ENCODE peak calls at places on chromosomes 3 and 15, in seven cellular contexts. V, O, D, P, F, E and Q are unnamed samples.

GRCh38 chr3:158539414-158540014 is 31.5 kb upstream of the MLF1 start:
- DNase-seq in V (peak), O (no peak), D (no peak), P (peak), F (no peak), E (no peak), Q (no peak)

GRCh38 chr3:28117598-28117997 is 123.8 kb upstream of the CMC1 start:
- DNase-seq in V (no peak), O (no peak), D (no peak), P (no peak), F (no peak), E (no peak), Q (no peak)

GRCh38 chr15:27730878-27731277 is 368.2 kb downstream of the OCA2 start:
- DNase-seq in V (no peak), O (no peak), D (no peak), P (no peak), F (no peak), E (no peak), Q (no peak)

GRCh38 chr3:12658593-12659058 is 5.3 kb downstream of the RAF1 start:
- DNase-seq in V (no peak), O (no peak), D (no peak), P (peak), F (no peak), E (no peak), Q (no peak)

GRCh38 chr15:40301467-40302179 is 6.1 kb downstream of the PLCB2 start:
- DNase-seq in V (no peak), O (no peak), D (no peak), P (no peak), F (no peak), E (no peak), Q (no peak)

GRCh38 chr3:60935709-60936108 is 315.5 kb downstream of the FHIT start:
- DNase-seq in V (no peak), O (no peak), D (no peak), P (peak), F (no peak), E (no peak), Q (no peak)

GRCh38 chr3:14555835-14556234 is 15.7 kb upstream of the GRIP2 start:
- DNase-seq in V (peak), O (peak), D (no peak), P (no peak), F (no peak), E (no peak), Q (no peak)

GRCh38 chr15:57398336-57398735 is 22.0 kb downstream of the CGNL1 start:
- DNase-seq in V (no peak), O (no peak), D (no peak), P (no peak), F (no peak), E (no peak), Q (no peak)

GRCh38 chr3:72287941-72288340 is 503.0 kb upstream of the PROK2 start:
- DNase-seq in V (no peak), O (no peak), D (no peak), P (no peak), F (no peak), E (no peak), Q (no peak)

GRCh38 chr15:31489281-31489680 is 162.6 kb downstream of the KLF13 start:
- DNase-seq in V (no peak), O (no peak), D (no peak), P (no peak), F (no peak), E (peak), Q (peak)

GRCh38 chr15:100945006-100945405 is 25.8 kb downstream of the LRRK1 start:
- DNase-seq in V (no peak), O (no peak), D (no peak), P (no peak), F (no peak), E (no peak), Q (no peak)

GRCh38 chr3:42960781-42961180 is 18.3 kb upstream of the GASK1A start:
- DNase-seq in V (no peak), O (no peak), D (no peak), P (no peak), F (no peak), E (no peak), Q (no peak)

DNA sequence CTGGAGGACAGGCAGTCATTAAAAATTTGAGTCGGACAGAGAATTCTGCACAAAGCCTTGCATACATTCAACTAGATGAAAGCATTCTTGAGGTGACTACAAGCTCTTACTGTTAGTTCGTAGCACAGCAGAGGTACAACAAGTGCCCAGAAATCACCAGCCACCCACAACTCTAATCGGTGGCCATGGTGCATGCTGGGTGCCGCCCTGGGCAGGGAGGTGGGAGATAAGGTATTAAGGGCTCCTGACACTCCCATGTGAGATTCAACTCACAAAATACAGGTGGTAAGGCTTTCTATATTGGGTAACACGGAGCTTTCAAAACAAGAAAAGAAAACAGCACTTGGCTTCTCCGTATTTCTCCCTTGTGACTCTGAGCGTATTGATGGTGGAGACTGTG is 66.0 kb downstream of the MEIS2 start:
- DNase-seq in V (no peak), O (no peak), D (no peak), P (no peak), F (no peak), E (no peak), Q (no peak)
- H3K27ac ChIP-seq in V (no peak), O (no peak), D (no peak), P (no peak), F (peak), E (no peak), Q (no peak)

GRCh38 chr3:113819866-113820265 is 18.7 kb upstream of the GRAMD1C start:
- DNase-seq in V (no peak), O (no peak), D (no peak), P (no peak), F (no peak), E (no peak), Q (no peak)

GRCh38 chr3:113829576-113830354 is 8.8 kb upstream of the GRAMD1C start:
- DNase-seq in V (no peak), O (no peak), D (no peak), P (no peak), F (no peak), E (no peak), Q (no peak)

GRCh38 chr3:113828605-113829004 is 10.0 kb upstream of the GRAMD1C start:
- DNase-seq in V (no peak), O (no peak), D (no peak), P (no peak), F (no peak), E (no peak), Q (no peak)

DNA sequence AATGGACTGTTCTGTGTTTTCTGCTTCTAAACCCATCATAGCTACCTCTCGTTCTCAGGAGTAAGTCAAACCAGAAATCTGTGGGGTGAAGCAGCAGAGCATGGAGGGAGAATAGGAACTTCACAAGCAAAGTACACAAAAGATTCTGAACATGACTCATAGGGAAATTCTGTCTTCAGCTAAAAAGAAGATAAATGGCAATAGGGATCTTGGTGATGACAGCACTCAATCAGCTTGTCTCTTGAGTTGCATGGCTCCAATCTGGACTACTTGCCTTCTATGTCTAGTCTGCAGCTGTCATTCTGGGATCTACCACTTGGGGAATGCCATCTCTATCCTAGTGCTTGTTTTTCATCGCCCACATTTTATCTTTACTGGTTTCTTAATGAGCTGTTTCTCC is 13.5 kb upstream of the GRAMD1C start:
- DNase-seq in V (no peak), O (no peak), D (no peak), P (no peak), F (no peak), E (no peak), Q (no peak)
- H3K27ac ChIP-seq in V (no peak), O (no peak), D (no peak), P (no peak), F (no peak), E (no peak), Q (no peak)

GRCh38 chr3:126992776-126993175 is 9.9 kb downstream of the PLXNA1 start:
- DNase-seq in V (no peak), O (no peak), D (no peak), P (no peak), F (no peak), E (no peak), Q (no peak)

GRCh38 chr3:126993436-126993835 is 10.5 kb downstream of the PLXNA1 start:
- DNase-seq in V (no peak), O (no peak), D (no peak), P (no peak), F (no peak), E (no peak), Q (no peak)

GRCh38 chr3:126990890-126991289 is 8.0 kb downstream of the PLXNA1 start:
- DNase-seq in V (no peak), O (peak), D (no peak), P (no peak), F (no peak), E (no peak), Q (no peak)

GRCh38 chr3:126991366-126992200 is 8.7 kb downstream of the PLXNA1 start:
- DNase-seq in V (no peak), O (peak), D (no peak), P (no peak), F (no peak), E (no peak), Q (no peak)

DNA sequence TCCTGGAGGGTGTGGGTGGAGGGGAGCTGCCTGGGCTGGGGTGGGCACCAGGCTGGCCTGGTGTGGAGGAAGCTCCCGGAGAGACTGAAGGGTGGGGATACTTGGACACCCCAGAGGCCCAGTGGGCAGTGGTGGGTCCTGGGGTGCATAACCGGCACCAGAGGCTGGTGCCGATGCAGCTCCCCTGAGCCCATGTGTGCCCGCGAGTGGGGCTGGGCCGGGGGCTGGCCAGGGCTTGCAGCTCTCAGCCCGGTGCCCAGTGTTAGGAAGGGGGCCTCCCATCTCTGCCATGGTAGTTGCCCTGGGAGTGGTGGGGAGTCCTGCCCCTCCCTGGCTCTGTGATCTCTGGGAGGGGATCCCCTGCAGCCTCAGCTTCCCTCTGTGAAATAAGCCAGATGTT is 9.3 kb downstream of the PLXNA1 start:
- DNase-seq in V (no peak), O (peak), D (no peak), P (no peak), F (no peak), E (no peak), Q (no peak)
- H3K27ac ChIP-seq in V (no peak), O (no peak), D (no peak), P (peak), F (peak), E (no peak), Q (no peak)

DNA sequence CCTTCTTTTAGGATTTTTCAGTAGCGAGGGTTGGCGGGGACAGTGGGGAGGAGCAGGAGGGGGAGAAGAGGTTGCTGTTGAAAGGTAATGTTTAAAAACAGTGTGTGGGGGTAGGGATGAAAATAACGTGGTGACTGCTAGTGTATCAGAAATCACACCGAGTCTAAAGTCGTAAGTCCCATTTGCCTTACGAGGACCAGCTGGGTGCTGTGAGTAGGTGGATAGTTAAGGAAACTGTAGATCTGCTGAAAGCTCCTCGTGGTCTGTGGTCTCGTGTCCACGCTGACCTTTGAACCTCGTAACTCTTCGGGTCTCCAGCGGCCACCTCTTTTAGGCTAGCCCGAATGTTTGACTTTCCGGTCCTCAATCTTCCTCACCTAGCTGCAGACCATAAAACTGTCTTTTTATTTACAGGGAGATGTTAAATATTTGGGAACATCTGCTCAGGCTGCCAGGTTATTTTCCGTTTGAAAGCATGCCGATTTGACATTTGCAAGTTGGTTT is 29.3 kb upstream of the ST3GAL6 start:
- DNase-seq in V (peak), O (no peak), D (no peak), P (peak), F (no peak), E (no peak), Q (no peak)
- H3K27ac ChIP-seq in V (peak), O (peak), D (peak), P (no peak), F (peak), E (no peak), Q (peak)

DNA sequence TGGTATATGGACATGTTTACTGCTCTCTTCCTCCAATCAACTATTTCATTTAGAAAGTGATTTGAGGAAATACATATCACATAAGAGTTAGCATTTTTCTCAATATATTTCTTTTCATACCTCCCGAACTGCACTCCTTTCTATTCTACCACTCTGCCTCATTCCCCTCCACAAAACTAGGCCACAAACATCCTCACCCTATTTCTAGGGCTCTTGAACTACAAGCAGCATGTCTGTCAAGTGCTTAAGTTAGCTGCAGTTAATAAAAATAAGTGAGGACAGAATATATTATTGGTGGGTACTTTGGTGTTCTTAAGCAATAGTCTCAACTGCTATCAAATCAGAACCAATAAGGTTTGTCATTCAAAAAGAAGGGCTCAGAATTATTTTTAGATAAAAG is 125.1 kb downstream of the CLASP2 start:
- DNase-seq in V (no peak), O (no peak), D (no peak), P (no peak), F (no peak), E (no peak), Q (no peak)
- H3K27ac ChIP-seq in V (no peak), O (no peak), D (no peak), P (no peak), F (no peak), E (no peak), Q (no peak)

GRCh38 chr3:30084971-30085403 is 521.4 kb upstream of the TGFBR2 start:
- DNase-seq in V (no peak), O (no peak), D (no peak), P (no peak), F (no peak), E (no peak), Q (no peak)
- H3K27ac ChIP-seq in V (no peak), O (no peak), D (no peak), P (no peak), F (no peak), E (no peak), Q (no peak)

DNA sequence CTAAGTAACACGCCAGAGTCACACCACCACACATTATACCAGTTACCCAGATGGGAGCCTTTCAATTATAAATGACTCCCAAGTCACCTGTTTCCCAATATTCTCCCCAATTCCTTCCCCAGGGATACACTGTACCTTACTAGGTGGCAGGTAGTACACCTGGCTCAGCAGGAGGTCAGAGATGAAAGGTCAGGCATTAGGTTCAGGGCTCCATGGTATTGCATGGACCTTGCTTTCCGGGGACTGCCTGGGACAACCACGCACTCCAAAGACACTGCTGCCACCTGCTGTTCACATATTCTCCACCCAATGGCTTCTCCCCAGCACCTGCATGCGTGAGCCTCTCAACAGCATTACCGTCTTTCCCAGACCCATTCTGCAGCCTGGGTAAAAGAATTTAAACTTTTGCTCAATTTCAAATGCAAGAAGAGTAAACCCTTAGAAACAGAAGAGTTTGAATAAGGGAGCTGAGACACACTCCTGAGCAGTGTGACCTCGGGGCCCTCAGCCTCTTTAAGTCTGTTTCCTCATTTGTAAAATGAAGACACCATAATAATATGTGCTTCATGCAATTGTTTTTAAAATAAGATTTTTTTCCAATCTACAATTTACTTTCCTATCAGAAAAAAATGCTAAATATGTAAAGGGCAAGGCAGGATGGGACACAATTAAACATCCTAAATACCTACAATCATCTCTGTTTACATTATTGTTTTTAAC is 28.0 kb upstream of the LACTB start:
- DNase-seq in V (peak), O (peak), D (no peak), P (peak), F (peak), E (peak), Q (peak)
- H3K27ac ChIP-seq in V (peak), O (no peak), D (no peak), P (no peak), F (peak), E (no peak), Q (no peak)

DNA sequence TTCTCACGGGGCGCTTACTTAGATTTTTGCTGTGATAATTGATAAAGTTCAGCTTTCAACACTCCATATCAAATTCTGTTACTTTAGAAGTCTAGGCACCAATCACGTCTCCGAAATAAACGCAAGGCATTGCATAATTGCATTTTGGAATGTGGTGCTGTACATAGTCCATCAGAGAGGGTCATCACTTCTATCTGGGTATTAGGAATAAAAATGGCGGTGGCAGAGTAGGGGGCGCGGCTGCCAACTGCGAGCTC is 365 bp upstream of the UQCC5 start:
- DNase-seq in V (no peak), O (no peak), D (no peak), P (no peak), F (no peak), E (no peak), Q (no peak)
- H3K27ac ChIP-seq in V (peak), O (no peak), D (peak), P (peak), F (peak), E (no peak), Q (no peak)

GRCh38 chr15:83322061-83322460 is 37.6 kb upstream of the BNC1 start:
- DNase-seq in V (no peak), O (no peak), D (no peak), P (peak), F (no peak), E (no peak), Q (no peak)
- H3K27ac ChIP-seq in V (no peak), O (no peak), D (peak), P (peak), F (no peak), E (no peak), Q (no peak)

DNA sequence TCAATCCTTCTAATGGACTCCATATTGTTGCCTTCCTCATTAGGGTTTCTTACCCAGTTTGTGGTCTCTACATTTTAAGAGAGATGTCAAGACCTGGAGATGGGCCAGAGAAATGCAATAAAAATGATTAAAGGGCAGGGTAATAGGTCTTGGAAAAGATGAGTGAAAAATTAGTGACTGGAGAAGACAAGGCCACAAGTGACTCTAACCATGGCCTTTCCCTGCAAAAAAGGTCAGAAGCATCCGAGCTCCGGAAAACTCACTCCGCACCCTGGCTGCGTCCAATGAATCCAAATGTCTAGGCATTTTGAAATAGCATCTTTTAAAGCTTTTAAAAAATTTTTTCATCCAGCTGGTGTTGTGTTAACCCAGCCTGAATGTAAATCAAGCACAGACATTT is 152.9 kb downstream of the ARRDC4 start:
- DNase-seq in V (no peak), O (no peak), D (no peak), P (no peak), F (no peak), E (no peak), Q (no peak)
- H3K27ac ChIP-seq in V (no peak), O (no peak), D (no peak), P (no peak), F (no peak), E (no peak), Q (no peak)